ENCODE peak calls at places on chromosome 4, in nine cellular contexts. J is mucosa of descending colon; F is fibroblast of mammary gland; G is fibroblast of villous mesenchyme; Q is uterus; O is WERI-Rb-1; C is CD4-positive, CD25-positive, alpha-beta regulatory T cell; I is astrocyte of the spinal cord; W is AG09309. T is an unnamed sample.

GRCh38 chr4:150368667-150369066 is 213.3 kb upstream of the MAB21L2 start:
- DNase-seq in C (no peak), J (no peak), W (no peak), O (no peak), F (no peak), Q (no peak), I (no peak), G (no peak), T (no peak)

GRCh38 chr4:164509951-164510350 is 244.0 kb upstream of the SMIM31 start:
- DNase-seq in F (peak), J (no peak), G (no peak), C (no peak), W (no peak), I (no peak), Q (no peak), O (no peak), T (no peak)

GRCh38 chr4:82201805-82202636 is 171.8 kb downstream of the HNRNPD start:
- DNase-seq in J (peak), C (peak), G (peak), Q (no peak), W (no peak), I (peak), F (peak), O (peak), T (no peak)

GRCh38 chr4:10587697-10588096 is 96.9 kb downstream of the CLNK start:
- DNase-seq in J (peak), G (peak), W (no peak), F (no peak), I (peak), O (no peak), Q (no peak), C (no peak), T (no peak)

GRCh38 chr4:118712872-118713271 is 27.7 kb downstream of the METTL14 start:
- DNase-seq in O (no peak), I (no peak), J (no peak), C (no peak), G (no peak), W (no peak), F (peak), Q (no peak), T (no peak)

GRCh38 chr4:140099993-140100392 is 54.0 kb downstream of the MAML3 start:
- DNase-seq in J (peak), C (no peak), O (peak), F (no peak), G (no peak), W (no peak), Q (no peak), I (no peak), T (no peak)

GRCh38 chr4:18390655-18391369 is 369.3 kb upstream of the LCORL start:
- DNase-seq in W (no peak), O (no peak), F (no peak), I (peak), C (no peak), J (no peak), Q (no peak), G (no peak), T (no peak)

GRCh38 chr4:153026947-153027346 is 90.8 kb downstream of the FHDC1 start:
- DNase-seq in G (no peak), Q (no peak), J (no peak), O (no peak), F (no peak), C (no peak), W (no peak), I (no peak), T (no peak)

GRCh38 chr4:41832961-41833360 is 84.4 kb upstream of the PHOX2B start:
- DNase-seq in O (no peak), Q (no peak), W (no peak), J (no peak), C (no peak), G (no peak), I (no peak), F (no peak), T (no peak)

GRCh38 chr4:37885496-37885895 is 5.4 kb upstream of the TBC1D1 start:
- DNase-seq in G (peak), Q (peak), C (no peak), F (no peak), O (no peak), J (peak), W (no peak), I (no peak), T (no peak)

GRCh38 chr4:38062088-38062893 is 102.1 kb downstream of the PTTG2 start:
- DNase-seq in I (peak), W (no peak), J (peak), C (peak), Q (peak), G (peak), O (peak), F (peak), T (no peak)

GRCh38 chr4:12041828-12042227 is 613.1 kb upstream of the HS3ST1 start:
- DNase-seq in O (peak), W (no peak), C (no peak), G (no peak), J (peak), F (no peak), I (no peak), Q (no peak), T (no peak)

GRCh38 chr4:115374621-115375020 is 261.2 kb upstream of the NDST4 start:
- DNase-seq in F (no peak), O (no peak), W (no peak), C (no peak), J (no peak), Q (no peak), G (no peak), I (no peak), T (no peak)

GRCh38 chr4:153116101-153116680 is 88.1 kb upstream of the TRIM2 start:
- DNase-seq in Q (no peak), I (no peak), J (no peak), F (no peak), G (no peak), C (no peak), O (no peak), W (no peak), T (no peak)

GRCh38 chr4:99221980-99222379 is 2.9 kb upstream of the ADH6 start:
- DNase-seq in J (no peak), F (peak), W (no peak), I (no peak), C (no peak), Q (no peak), G (peak), O (no peak), T (no peak)

GRCh38 chr4:140257461-140258305 is 103.7 kb upstream of the MAML3 start:
- DNase-seq in O (no peak), J (no peak), W (no peak), I (no peak), F (peak), Q (no peak), C (no peak), G (peak), T (no peak)

GRCh38 chr4:141021397-141022194 is 111.7 kb downstream of the RNF150 start:
- DNase-seq in J (no peak), G (no peak), F (peak), Q (no peak), I (no peak), C (no peak), W (no peak), O (no peak), T (no peak)

GRCh38 chr4:40475609-40476008 is 140.5 kb downstream of the CHRNA9 start:
- DNase-seq in Q (no peak), C (no peak), I (no peak), O (no peak), J (peak), W (no peak), G (no peak), F (no peak), T (no peak)

GRCh38 chr4:88106205-88106604 is 52.2 kb downstream of the ABCG2 start:
- DNase-seq in C (no peak), G (peak), I (peak), W (no peak), O (no peak), Q (no peak), J (no peak), F (peak), T (no peak)

GRCh38 chr4:15912236-15912635 is 26.3 kb downstream of the FGFBP1 start:
- DNase-seq in G (no peak), C (no peak), W (no peak), Q (no peak), F (no peak), J (no peak), I (peak), O (no peak), T (no peak)

GRCh38 chr4:13816472-13816871 is 188.9 kb upstream of the BOD1L1 start:
- DNase-seq in F (no peak), J (no peak), O (no peak), C (no peak), G (no peak), I (no peak), W (no peak), Q (no peak), T (no peak)

GRCh38 chr4:186203391-186203802 is 12.0 kb downstream of the CYP4V2 start:
- DNase-seq in I (no peak), J (no peak), Q (peak), W (no peak), G (peak), C (no peak), F (no peak), O (no peak), T (no peak)

GRCh38 chr4:76690091-76690905 is 207.6 kb downstream of the SOWAHB start:
- DNase-seq in C (no peak), O (no peak), F (no peak), I (peak), J (peak), Q (no peak), G (peak), W (no peak), T (no peak)

GRCh38 chr4:184850431-184851199 is 24.8 kb upstream of the ACSL1 start:
- DNase-seq in C (no peak), O (no peak), J (no peak), W (no peak), F (no peak), G (no peak), Q (no peak), I (no peak), T (peak)

GRCh38 chr4:173367285-173367684 is 3.5 kb upstream of the SAP30 start:
- DNase-seq in C (no peak), G (no peak), O (no peak), Q (no peak), W (no peak), F (peak), I (peak), J (no peak), T (no peak)

GRCh38 chr4:88866862-88867550 is 169.4 kb upstream of the NAP1L5 start:
- DNase-seq in W (no peak), O (no peak), F (peak), Q (no peak), C (no peak), I (peak), G (no peak), J (no peak), T (no peak)

GRCh38 chr4:19945501-19945900 is 306.2 kb upstream of the SLIT2 start:
- DNase-seq in Q (no peak), F (no peak), C (no peak), W (no peak), J (no peak), I (no peak), G (peak), O (no peak), T (no peak)
- H3K4me3 ChIP-seq in Q (no peak), F (no peak), C (no peak), W (no peak), J (no peak), I (no peak), G (no peak), O (no peak), T (no peak)

DNA sequence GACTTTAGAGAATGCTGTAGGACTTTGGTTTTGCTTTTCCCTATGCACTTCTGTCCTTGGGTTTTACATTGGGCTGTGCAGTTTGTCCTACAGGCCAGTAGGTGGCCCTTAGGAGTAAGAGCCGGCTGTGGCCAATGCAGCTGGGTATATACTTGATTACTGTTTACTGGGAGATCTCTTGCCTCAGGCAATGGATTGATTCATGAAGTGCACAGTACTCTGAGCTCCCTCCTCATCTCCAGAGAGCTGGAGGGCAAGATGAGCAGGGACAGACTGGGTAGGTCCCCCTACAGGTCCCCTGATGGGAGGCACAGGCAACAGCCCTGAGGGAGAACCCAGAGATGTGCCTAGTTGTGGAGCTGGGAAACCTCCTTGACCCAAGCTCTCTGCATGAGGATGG is 103.8 kb upstream of the QRFPR start:
- DNase-seq in G (peak), C (no peak), F (peak), W (peak), I (peak), O (peak), Q (peak), J (peak), T (no peak)
- H3K4me3 ChIP-seq in G (no peak), C (no peak), F (no peak), W (no peak), I (no peak), O (no peak), Q (no peak), J (no peak), T (no peak)

GRCh38 chr4:7831858-7832257 is 107.8 kb downstream of the AFAP1 start:
- DNase-seq in O (no peak), Q (no peak), F (no peak), J (no peak), C (no peak), G (no peak), I (no peak), W (no peak), T (no peak)

GRCh38 chr4:7832331-7832730 is 107.3 kb downstream of the AFAP1 start:
- DNase-seq in C (no peak), G (peak), J (no peak), O (no peak), F (no peak), I (no peak), Q (no peak), W (no peak), T (no peak)

GRCh38 chr4:7831330-7831729 is 108.3 kb downstream of the AFAP1 start:
- DNase-seq in O (peak), F (peak), W (no peak), Q (no peak), G (peak), J (no peak), I (peak), C (peak), T (peak)

GRCh38 chr4:7829687-7830580 is 109.7 kb downstream of the AFAP1 start:
- DNase-seq in G (peak), O (no peak), C (no peak), W (no peak), Q (no peak), J (peak), I (no peak), F (no peak), T (no peak)

DNA sequence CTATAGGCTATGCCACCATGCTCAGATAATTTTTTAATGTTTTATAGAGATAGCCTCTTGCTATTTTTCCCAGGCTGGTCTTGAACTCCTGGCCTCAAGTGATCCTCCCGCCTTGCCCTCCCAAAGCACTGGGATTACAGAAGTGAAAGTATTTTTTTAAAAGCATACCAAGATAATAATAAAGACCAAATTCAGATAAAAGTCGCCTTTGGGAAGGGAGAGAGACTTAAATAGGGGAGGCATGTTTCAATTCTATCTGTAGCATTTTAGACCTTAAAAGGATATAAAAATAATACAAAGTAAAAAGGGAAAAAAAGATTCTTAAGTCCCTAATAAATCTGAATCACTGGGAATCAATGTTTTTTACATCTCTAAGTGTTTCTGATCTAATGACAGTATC is 108.9 kb downstream of the AFAP1 start:
- DNase-seq in I (no peak), F (no peak), C (no peak), J (no peak), G (peak), Q (no peak), W (no peak), O (no peak), T (no peak)
- H3K4me3 ChIP-seq in I (no peak), F (no peak), C (peak), J (no peak), G (no peak), Q (no peak), W (no peak), O (no peak), T (no peak)

DNA sequence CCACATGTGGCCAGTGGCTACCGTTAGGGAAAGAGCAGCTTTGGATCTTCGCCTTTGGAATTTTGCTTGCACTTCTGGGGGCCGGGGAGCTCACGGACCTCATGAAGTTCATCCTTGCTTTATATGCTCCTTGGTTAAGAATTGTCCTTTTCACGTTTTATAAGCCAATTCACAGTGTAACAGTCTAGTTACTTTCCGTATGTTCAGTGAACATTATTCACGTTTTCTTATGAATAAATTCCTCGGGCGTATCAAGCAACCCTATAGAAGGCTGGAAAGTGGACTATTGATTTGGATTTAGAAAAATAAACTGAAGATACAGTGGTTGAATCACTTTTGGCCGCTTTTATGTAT is 714 bp upstream of the PDLIM5 start:
- DNase-seq in G (no peak), J (no peak), O (no peak), Q (no peak), C (no peak), W (no peak), F (peak), I (no peak), T (no peak)
- H3K4me3 ChIP-seq in G (peak), J (no peak), O (peak), Q (peak), C (peak), W (peak), F (peak), I (peak), T (peak)

DNA sequence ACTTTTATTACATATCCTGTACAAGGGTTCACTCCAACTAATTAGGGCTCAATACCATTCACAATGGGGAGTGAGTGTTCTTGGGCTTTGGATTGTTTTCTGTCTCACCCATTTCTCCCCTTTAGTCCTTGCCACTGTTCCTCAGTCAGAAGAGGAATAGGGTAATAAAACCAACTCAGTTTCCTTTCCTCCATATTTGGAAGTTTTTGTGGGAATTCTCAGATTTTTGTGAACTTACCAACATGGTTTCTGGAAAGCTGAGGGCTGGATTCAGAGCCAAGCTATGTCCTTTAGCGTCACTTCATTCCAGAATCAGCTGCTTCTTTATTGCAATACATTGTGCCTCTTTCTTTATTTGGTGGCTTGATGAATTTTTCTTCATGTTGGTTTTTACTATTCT is 43.0 kb upstream of the BMPR1B start:
- DNase-seq in G (peak), W (peak), O (no peak), Q (peak), C (no peak), I (peak), J (no peak), F (peak), T (no peak)
- H3K4me3 ChIP-seq in G (no peak), W (no peak), O (no peak), Q (no peak), C (no peak), I (no peak), J (no peak), F (no peak), T (no peak)

DNA sequence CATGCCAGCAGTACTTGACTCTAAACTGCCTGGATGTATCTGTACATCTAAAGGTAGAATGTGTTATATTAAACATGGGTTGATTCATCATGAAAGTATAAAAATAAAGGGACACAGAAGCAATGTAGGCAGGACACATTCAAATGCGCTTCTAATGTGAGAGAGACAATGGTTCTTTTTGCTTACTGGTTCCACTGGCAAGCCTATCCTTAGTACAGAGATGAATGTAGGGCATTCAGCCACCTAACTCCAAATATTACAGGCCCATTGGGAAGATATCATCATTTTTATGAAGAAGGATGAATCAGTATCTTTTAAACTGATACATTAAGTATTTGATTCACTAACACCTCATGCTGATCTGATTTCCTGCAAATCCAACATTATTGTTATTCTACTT is 18.0 kb downstream of the CDKL2 start:
- DNase-seq in C (no peak), G (no peak), F (no peak), Q (no peak), I (no peak), O (no peak), J (no peak), W (no peak), T (no peak)
- H3K4me3 ChIP-seq in C (no peak), G (no peak), F (no peak), Q (no peak), I (no peak), O (no peak), J (no peak), W (no peak), T (no peak)

DNA sequence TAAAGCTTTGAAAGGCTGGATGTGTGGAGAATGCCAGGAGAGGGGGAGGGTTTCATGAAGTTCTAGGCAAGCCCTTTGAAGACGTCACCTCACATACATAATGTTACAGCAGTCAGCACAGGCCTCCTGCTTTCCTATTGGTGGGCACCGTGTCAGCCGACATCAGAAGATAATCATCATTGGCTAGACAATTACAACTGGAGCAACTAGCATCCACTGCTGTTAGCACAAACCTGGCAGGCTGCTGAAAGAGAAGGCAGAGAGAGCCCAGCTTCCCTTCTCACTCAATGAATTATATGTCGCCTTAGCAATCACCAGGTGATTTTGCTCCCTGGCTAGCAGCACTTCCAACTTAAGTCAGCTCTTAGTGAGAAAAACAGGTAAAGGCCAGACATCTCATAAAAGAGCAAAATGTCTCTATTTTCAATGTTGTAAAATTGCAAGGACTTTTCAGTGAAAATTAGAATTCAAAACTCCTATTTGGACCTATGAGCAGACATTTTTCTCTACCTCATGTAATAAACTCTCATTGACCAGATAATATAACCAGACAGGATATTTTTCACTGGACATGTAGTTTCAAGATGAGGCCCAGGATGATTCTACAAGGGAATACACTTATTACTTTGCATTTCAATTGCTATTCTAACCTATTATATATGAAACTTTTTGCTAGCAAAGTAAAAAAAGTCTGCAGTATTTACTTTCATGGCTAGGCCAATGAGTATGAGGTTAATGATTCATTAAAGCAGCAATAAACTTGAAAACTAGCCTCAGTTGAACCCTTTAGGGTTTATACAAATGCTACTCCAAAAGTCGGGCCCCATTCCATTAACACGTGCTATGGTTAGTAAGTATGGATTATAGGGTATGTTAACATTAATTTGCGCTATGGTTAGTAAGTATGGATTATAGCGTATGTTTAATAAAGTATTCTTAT is 4.3 kb downstream of the ELOVL6 start:
- DNase-seq in O (peak), F (peak), I (peak), G (peak), W (peak), J (peak), Q (peak), C (peak), T (peak)
- H3K4me3 ChIP-seq in O (no peak), F (no peak), I (no peak), G (no peak), W (no peak), J (no peak), Q (no peak), C (peak), T (no peak)

T was measured in GM12864.